ENCODE peak calls at places on chromosomes 6 and 20, in nine cellular contexts. M, D, R, J, Y, Q, L, B and A are unnamed samples. For H3K4me1 and H3K27me3, the result is how much of the 10 kb centered on the place peaks cover.

GRCh38 chr6:65505736-65506135 is 201.3 kb downstream of the EYS start:
- DNase-seq in M (no peak), D (no peak), R (no peak), J (no peak), Y (no peak), Q (no peak), L (no peak), B (no peak), A (no peak)

GRCh38 chr20:32898721-32899120 is 40.0 kb downstream of the EFCAB8 start:
- DNase-seq in M (no peak), D (no peak), R (no peak), J (no peak), Y (no peak), Q (peak), L (no peak), B (no peak), A (no peak)

GRCh38 chr20:50272413-50273120 is 81.9 kb downstream of the CEBPB start:
- DNase-seq in M (no peak), D (no peak), R (no peak), J (no peak), Y (no peak), Q (no peak), L (no peak), B (no peak), A (no peak)

GRCh38 chr6:81465859-81466258 is 286.6 kb downstream of the TENT5A start:
- DNase-seq in M (no peak), D (peak), R (no peak), J (no peak), Y (no peak), Q (peak), L (peak), B (no peak), A (peak)

GRCh38 chr6:108748063-108748462 is 100.2 kb upstream of the ARMC2 start:
- DNase-seq in M (no peak), D (no peak), R (no peak), J (no peak), Y (no peak), Q (no peak), L (peak), B (no peak), A (no peak)

GRCh38 chr6:111805511-111806181 is 67.6 kb downstream of the FYN start:
- DNase-seq in M (no peak), D (no peak), R (no peak), J (no peak), Y (no peak), Q (no peak), L (peak), B (no peak), A (peak)

GRCh38 chr6:167558213-167558869 is 233.5 kb downstream of the TTLL2 start:
- DNase-seq in M (no peak), D (no peak), R (no peak), J (no peak), Y (no peak), Q (no peak), L (no peak), B (no peak), A (no peak)

GRCh38 chr20:31547017-31547675 is 32.9 kb downstream of the HM13 start:
- DNase-seq in M (peak), D (peak), R (peak), J (peak), Y (peak), Q (peak), L (peak), B (peak), A (peak)

GRCh38 chr6:125356888-125357287 is 55.1 kb upstream of the HDDC2 start:
- DNase-seq in M (no peak), D (no peak), R (no peak), J (no peak), Y (no peak), Q (peak), L (no peak), B (no peak), A (no peak)

GRCh38 chr6:48817714-48818113 is 645.3 kb downstream of the MMUT start:
- DNase-seq in M (no peak), D (no peak), R (no peak), J (no peak), Y (no peak), Q (no peak), L (peak), B (no peak), A (no peak)

GRCh38 chr6:125421853-125422252 is 120.1 kb upstream of the HDDC2 start:
- DNase-seq in M (no peak), D (peak), R (no peak), J (no peak), Y (no peak), Q (peak), L (no peak), B (no peak), A (no peak)

GRCh38 chr20:23255658-23256385 is 94.8 kb upstream of the NXT1 start:
- DNase-seq in M (no peak), D (no peak), R (no peak), J (no peak), Y (no peak), Q (no peak), L (no peak), B (no peak), A (peak)

GRCh38 chr20:57587989-57588377 is 27.1 kb downstream of the PCK1 start:
- DNase-seq in M (no peak), D (no peak), R (no peak), J (no peak), Y (no peak), Q (no peak), L (no peak), B (no peak), A (no peak)

GRCh38 chr20:50061151-50062005 is 51.6 kb downstream of the UBE2V1 start:
- DNase-seq in M (no peak), D (no peak), R (no peak), J (no peak), Y (no peak), Q (no peak), L (no peak), B (no peak), A (no peak)

GRCh38 chr6:91634791-91635190 is 1047.9 kb upstream of the MAP3K7 start:
- DNase-seq in M (no peak), D (no peak), R (no peak), J (no peak), Y (no peak), Q (peak), L (peak), B (no peak), A (no peak)

GRCh38 chr6:32240686-32241085 is 16.8 kb upstream of the NOTCH4 start:
- DNase-seq in M (no peak), D (no peak), R (no peak), J (no peak), Y (no peak), Q (no peak), L (peak), B (no peak), A (no peak)

GRCh38 chr20:31560900-31561598 is 44.0 kb upstream of the ID1 start:
- DNase-seq in M (peak), D (peak), R (peak), J (peak), Y (no peak), Q (no peak), L (peak), B (no peak), A (peak)

GRCh38 chr6:12024715-12025434 is 12.8 kb downstream of the HIVEP1 start:
- DNase-seq in M (no peak), D (no peak), R (no peak), J (no peak), Y (no peak), Q (no peak), L (peak), B (no peak), A (no peak)

GRCh38 chr6:131949909-131950766 is 1.0 kb downstream of the CCN2 start:
- DNase-seq in M (peak), D (peak), R (peak), J (peak), Y (peak), Q (peak), L (peak), B (peak), A (peak)

GRCh38 chr20:40144581-40144980 is 544.5 kb downstream of the MAFB start:
- DNase-seq in M (no peak), D (no peak), R (no peak), J (no peak), Y (no peak), Q (no peak), L (no peak), B (no peak), A (no peak)

GRCh38 chr6:136593748-136594490 is 43.7 kb upstream of the MAP7 start:
- DNase-seq in M (peak), D (peak), R (peak), J (no peak), Y (no peak), Q (peak), L (peak), B (no peak), A (peak)

GRCh38 chr6:127554435-127555006 is 22.5 kb upstream of the C6orf58 start:
- DNase-seq in M (no peak), D (peak), R (no peak), J (no peak), Y (no peak), Q (peak), L (peak), B (no peak), A (peak)

GRCh38 chr6:827431-827830 is 134.5 kb upstream of the EXOC2 start:
- DNase-seq in M (no peak), D (no peak), R (no peak), J (no peak), Y (no peak), Q (no peak), L (no peak), B (no peak), A (no peak)

GRCh38 chr20:47274449-47275108 is 81.9 kb downstream of the ZMYND8 start:
- DNase-seq in M (peak), D (peak), R (no peak), J (peak), Y (no peak), Q (peak), L (peak), B (no peak), A (peak)

GRCh38 chr20:44692932-44693476 is 22.2 kb upstream of the CCN5 start:
- DNase-seq in M (peak), D (peak), R (peak), J (peak), Y (no peak), Q (peak), L (peak), B (no peak), A (no peak)

GRCh38 chr6:170114956-170115855 is 175.7 kb downstream of the DLL1 start:
- DNase-seq in M (peak), D (peak), R (peak), J (no peak), Y (peak), Q (peak), L (no peak), B (peak), A (no peak)

GRCh38 chr20:23920408-23920780 is 40.8 kb upstream of the CST5 start:
- DNase-seq in M (peak), D (peak), R (no peak), J (no peak), Y (no peak), Q (no peak), L (no peak), B (no peak), A (no peak)

GRCh38 chr20:14407336-14407735 is 69.9 kb upstream of the FLRT3 start:
- DNase-seq in M (no peak), D (no peak), R (no peak), J (no peak), Y (no peak), Q (no peak), L (peak), B (no peak), A (no peak)
- H3K27ac ChIP-seq in M (no peak), D (peak), R (peak), J (no peak), Y (no peak), Q (no peak), L (peak), B (no peak), A (no peak)

GRCh38 chr6:85678000-85678601 is 35.4 kb upstream of the SYNCRIP start:
- DNase-seq in M (no peak), D (no peak), R (no peak), J (no peak), Y (no peak), Q (no peak), L (peak), B (no peak), A (no peak)
- H3K4me1 ChIP-seq in M (under half), D (under half), R (under half), J (under half), Y (under half), Q (under half), L (under half), B (under half), A (under half)

GRCh38 chr6:3428247-3428646 is 28.6 kb downstream of the SLC22A23 start:
- DNase-seq in M (no peak), D (no peak), R (no peak), J (no peak), Y (no peak), Q (no peak), L (no peak), B (no peak), A (no peak)
- H3K27me3 ChIP-seq in M (under half), D (under half), R (under half), J (under half), Y (under half), Q (under half), L (under half), B (under half), A (under half)

DNA sequence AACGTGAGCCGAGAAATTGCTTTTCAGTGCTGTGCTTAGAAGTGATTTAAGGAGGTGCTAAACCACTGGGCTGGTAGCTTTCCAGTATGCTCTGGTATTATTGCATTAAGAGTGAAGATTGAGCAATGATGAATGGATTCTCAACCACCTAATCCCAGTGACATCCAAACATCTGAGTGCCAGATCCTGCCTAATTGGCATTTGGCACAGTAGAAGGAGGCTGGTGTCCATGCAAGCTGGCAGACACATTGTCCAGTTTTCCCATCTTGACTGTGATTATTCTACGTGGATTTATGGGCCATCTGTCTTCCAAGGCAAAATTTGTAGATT is 398.0 kb upstream of the PLCB4 start:
- DNase-seq in M (no peak), D (no peak), R (no peak), J (no peak), Y (no peak), Q (no peak), L (no peak), B (no peak), A (no peak)
- H3K27ac ChIP-seq in M (no peak), D (no peak), R (no peak), J (no peak), Y (no peak), Q (no peak), L (no peak), B (no peak), A (no peak)

DNA sequence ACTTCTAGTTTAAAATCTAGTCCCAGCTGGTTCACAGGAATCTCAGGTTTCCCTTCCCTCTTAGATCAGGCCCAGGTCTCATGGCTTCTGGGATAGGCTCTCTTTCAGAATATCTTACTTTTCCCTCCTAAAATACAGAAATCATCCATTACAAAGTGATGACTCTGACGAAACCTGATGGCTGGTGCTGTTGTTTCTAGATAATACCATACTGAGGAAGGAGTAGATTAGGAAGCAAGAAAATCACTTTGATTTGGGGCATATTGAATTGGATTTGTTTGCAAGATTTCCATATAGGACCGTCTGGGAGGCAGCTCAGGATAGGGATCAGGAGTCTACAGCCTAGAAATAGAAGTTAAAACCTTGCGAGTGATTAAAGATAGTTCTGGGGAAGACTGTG is 3.6 kb downstream of the ZKSCAN3 start:
- DNase-seq in M (no peak), D (no peak), R (no peak), J (no peak), Y (no peak), Q (no peak), L (peak), B (no peak), A (no peak)
- H3K4me1 ChIP-seq in M (under half), D (under half), R (under half), J (under half), Y (under half), Q (under half), L (half or more), B (under half), A (under half)

GRCh38 chr20:53751394-53752368 is 158.0 kb upstream of the ZNF217 start:
- DNase-seq in M (peak), D (no peak), R (peak), J (peak), Y (no peak), Q (no peak), L (peak), B (no peak), A (no peak)

GRCh38 chr20:53750827-53751393 is 157.3 kb upstream of the ZNF217 start:
- DNase-seq in M (no peak), D (peak), R (peak), J (no peak), Y (no peak), Q (peak), L (peak), B (no peak), A (peak)

GRCh38 chr20:53753880-53754459 is 160.3 kb upstream of the ZNF217 start:
- DNase-seq in M (no peak), D (no peak), R (no peak), J (no peak), Y (no peak), Q (no peak), L (no peak), B (no peak), A (no peak)

GRCh38 chr20:53752971-53753879 is 159.6 kb upstream of the ZNF217 start:
- DNase-seq in M (no peak), D (no peak), R (peak), J (peak), Y (no peak), Q (peak), L (peak), B (no peak), A (peak)

GRCh38 chr20:53752583-53752970 is 158.9 kb upstream of the ZNF217 start:
- DNase-seq in M (no peak), D (no peak), R (peak), J (peak), Y (no peak), Q (no peak), L (no peak), B (no peak), A (no peak)
- H3K27me3 ChIP-seq in M (under half), D (under half), R (under half), J (under half), Y (under half), Q (under half), L (under half), B (under half), A (under half)

GRCh38 chr6:121759370-121759769 is 323.9 kb downstream of the GJA1 start:
- DNase-seq in M (no peak), D (no peak), R (no peak), J (no peak), Y (no peak), Q (no peak), L (no peak), B (no peak), A (no peak)

GRCh38 chr6:121760191-121760590 is 324.7 kb downstream of the GJA1 start:
- DNase-seq in M (no peak), D (no peak), R (no peak), J (no peak), Y (no peak), Q (no peak), L (no peak), B (no peak), A (no peak)

GRCh38 chr6:121755500-121755899 is 320.1 kb downstream of the GJA1 start:
- DNase-seq in M (no peak), D (no peak), R (no peak), J (no peak), Y (no peak), Q (no peak), L (no peak), B (no peak), A (no peak)

GRCh38 chr6:121760640-121761213 is 325.3 kb downstream of the GJA1 start:
- DNase-seq in M (no peak), D (peak), R (no peak), J (no peak), Y (no peak), Q (peak), L (no peak), B (no peak), A (no peak)

GRCh38 chr6:121756643-121757042 is 321.2 kb downstream of the GJA1 start:
- DNase-seq in M (no peak), D (no peak), R (no peak), J (no peak), Y (no peak), Q (no peak), L (no peak), B (no peak), A (no peak)
- H3K27ac ChIP-seq in M (no peak), D (no peak), R (no peak), J (no peak), Y (no peak), Q (no peak), L (no peak), B (no peak), A (no peak)

DNA sequence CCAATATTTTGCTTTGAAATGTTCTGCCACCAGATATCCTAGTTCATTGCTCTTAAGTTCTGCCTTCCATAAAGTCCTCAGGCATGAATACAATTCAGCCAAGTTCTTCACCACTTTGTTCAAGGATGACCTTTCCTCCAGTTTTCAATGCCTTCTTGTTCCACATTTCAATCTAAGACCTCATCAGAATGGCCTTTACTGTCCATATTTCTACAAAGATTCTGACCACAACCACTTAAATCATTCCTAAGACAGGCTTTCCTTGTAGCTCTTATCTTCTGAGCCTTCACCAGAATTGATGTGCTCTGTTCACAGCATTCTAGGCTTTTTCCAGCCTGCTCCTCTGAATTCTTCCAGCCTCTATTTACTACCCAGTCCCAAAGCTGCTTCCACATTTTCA is 319.0 kb downstream of the HACE1 start:
- DNase-seq in M (no peak), D (no peak), R (no peak), J (no peak), Y (no peak), Q (no peak), L (no peak), B (no peak), A (no peak)
- H3K4me1 ChIP-seq in M (under half), D (under half), R (under half), J (under half), Y (under half), Q (under half), L (under half), B (under half), A (under half)

GRCh38 chr6:107735906-107736635 is 88.0 kb downstream of the SCML4 start:
- DNase-seq in M (no peak), D (no peak), R (no peak), J (no peak), Y (no peak), Q (no peak), L (no peak), B (no peak), A (no peak)
- H3K27me3 ChIP-seq in M (under half), D (under half), R (under half), J (under half), Y (under half), Q (under half), L (half or more), B (under half), A (under half)